ENCODE peak calls at places on chromosomes 5 and 9, in nine cellular contexts. G is RPMI7951; Z is activated CD4-positive, alpha-beta T cell treated with anti-CD3 and anti-CD28 coated beads, Interleukin-2, amount 50 U/mL, for 48 hours; K is pancreas; S is Calu3; N is RPMI8226; H is hippocampal formation; I is midbrain; C is ovary. P is an unnamed sample.

GRCh38 chr5:92548351-92548750 is 1032.7 kb downstream of the NR2F1-AS1 start:
- DNase-seq in Z (no peak), H (no peak), S (no peak), N (no peak), G (peak), I (no peak), K (no peak), C (no peak), P (no peak)

GRCh38 chr9:121286973-121287721 is 19.2 kb downstream of the GSN start:
- DNase-seq in K (peak), I (peak), Z (peak), H (peak), G (peak), S (peak), N (no peak), C (peak), P (no peak)

GRCh38 chr5:150763023-150763793 is 4.4 kb upstream of the DCTN4 start:
- DNase-seq in S (no peak), Z (no peak), I (no peak), K (no peak), G (peak), H (no peak), N (peak), C (peak), P (no peak)

GRCh38 chr5:175652741-175653663 is 4.9 kb upstream of the HRH2 start:
- DNase-seq in C (no peak), K (no peak), G (peak), I (no peak), S (no peak), H (no peak), N (peak), Z (peak), P (no peak)

GRCh38 chr5:79686799-79687198 is 2.8 kb upstream of the CMYA5 start:
- DNase-seq in N (no peak), S (no peak), H (no peak), K (no peak), G (no peak), C (no peak), I (no peak), Z (no peak), P (no peak)

GRCh38 chr9:100281676-100282387 is 70.9 kb downstream of the TEX10 start:
- DNase-seq in S (no peak), N (no peak), C (no peak), G (no peak), H (no peak), Z (no peak), I (no peak), K (no peak), P (no peak)

GRCh38 chr5:16981700-16982099 is 45.6 kb upstream of the MYO10 start:
- DNase-seq in C (no peak), S (no peak), G (peak), Z (no peak), K (no peak), N (no peak), H (no peak), I (no peak), P (no peak)

GRCh38 chr5:158875272-158875679 is 224.4 kb downstream of the EBF1 start:
- DNase-seq in S (no peak), H (no peak), I (no peak), C (no peak), N (no peak), K (no peak), Z (no peak), G (peak), P (no peak)

GRCh38 chr5:64339776-64340175 is 166.0 kb upstream of the RGS7BP start:
- DNase-seq in K (no peak), N (no peak), H (no peak), C (no peak), G (no peak), Z (no peak), S (no peak), I (no peak), P (no peak)

GRCh38 chr9:111180801-111181200 is 142.5 kb upstream of the LPAR1 start:
- DNase-seq in N (no peak), S (no peak), H (no peak), G (no peak), K (no peak), C (no peak), Z (no peak), I (no peak), P (no peak)

GRCh38 chr9:99977042-99977792 is 70.8 kb downstream of the STX17 start:
- DNase-seq in I (no peak), K (no peak), N (no peak), Z (no peak), C (no peak), G (no peak), H (no peak), S (no peak), P (no peak)

GRCh38 chr9:109722007-109722406 is 58.0 kb upstream of the PALM2AKAP2 start:
- DNase-seq in C (no peak), H (no peak), S (no peak), G (no peak), Z (no peak), I (no peak), N (no peak), K (no peak), P (no peak)

GRCh38 chr9:93064392-93065124 is 6.1 kb downstream of the SUSD3 start:
- DNase-seq in N (peak), H (no peak), G (peak), C (no peak), Z (peak), K (no peak), S (no peak), I (no peak), P (peak)